ENCODE peak calls at places on chromosomes 6 and 20, in six cellular contexts. U is CD4-positive, alpha-beta T cell; W is tibial artery; V is colonic mucosa; Z is endothelial cell of umbilical vein; F is heart left ventricle. L is an unnamed sample.

GRCh38 chr6:163806761-163807499 is 392.4 kb downstream of the QKI start:
- DNase-seq in U (no peak), W (no peak), V (no peak), Z (no peak), F (no peak), L (no peak)

GRCh38 chr6:129370268-129370916 is 339.6 kb downstream of the ARHGAP18 start:
- DNase-seq in U (peak), W (no peak), V (peak), Z (peak), F (peak), L (no peak)

GRCh38 chr6:14883921-14884320 is 361.9 kb upstream of the JARID2 start:
- DNase-seq in U (no peak), W (no peak), V (no peak), Z (no peak), F (no peak), L (no peak)

GRCh38 chr20:13265941-13266340 is 44.9 kb downstream of the ISM1 start:
- DNase-seq in U (no peak), W (no peak), V (no peak), Z (no peak), F (no peak), L (no peak)

GRCh38 chr20:16514145-16514544 is 59.1 kb downstream of the KIF16B start:
- DNase-seq in U (no peak), W (no peak), V (no peak), Z (no peak), F (no peak), L (no peak)

GRCh38 chr6:163356324-163356723 is 58.2 kb upstream of the QKI start:
- DNase-seq in U (no peak), W (peak), V (peak), Z (peak), F (peak), L (peak)

GRCh38 chr6:147204843-147205311 is 660 bp downstream of the STXBP5 start:
- DNase-seq in U (no peak), W (no peak), V (no peak), Z (peak), F (no peak), L (no peak)

GRCh38 chr6:114747995-114748625 is 405.3 kb upstream of the HS3ST5 start:
- DNase-seq in U (no peak), W (peak), V (peak), Z (peak), F (peak), L (no peak)

GRCh38 chr20:31721408-31722332 is 998 bp downstream of the BCL2L1 start:
- DNase-seq in U (no peak), W (no peak), V (peak), Z (peak), F (peak), L (peak)

GRCh38 chr20:542777-543368 is 717 bp downstream of the CSNK2A1 start:
- DNase-seq in U (no peak), W (no peak), V (peak), Z (no peak), F (peak), L (peak)

GRCh38 chr6:27332692-27333641 is 20.9 kb upstream of the POM121L2 start:
- DNase-seq in U (peak), W (no peak), V (no peak), Z (peak), F (no peak), L (no peak)

GRCh38 chr6:24646771-24647170 is 780 bp upstream of the KIAA0319 start:
- DNase-seq in U (no peak), W (no peak), V (no peak), Z (no peak), F (no peak), L (no peak)

GRCh38 chr20:62942456-62942855 is 4.5 kb downstream of the GID8 start:
- DNase-seq in U (no peak), W (no peak), V (no peak), Z (no peak), F (no peak), L (no peak)

GRCh38 chr6:55868910-55869479 is 6.4 kb downstream of the BMP5 start:
- DNase-seq in U (no peak), W (no peak), V (no peak), Z (no peak), F (no peak), L (no peak)

GRCh38 chr6:25519856-25520255 is 132.2 kb upstream of the SCGN start:
- DNase-seq in U (no peak), W (no peak), V (no peak), Z (no peak), F (no peak), L (no peak)

GRCh38 chr20:40090236-40090635 is 598.8 kb downstream of the MAFB start:
- DNase-seq in U (no peak), W (no peak), V (no peak), Z (no peak), F (no peak), L (no peak)

GRCh38 chr6:28979679-28980078 is 25.4 kb downstream of the ZNF311 start:
- DNase-seq in U (no peak), W (no peak), V (no peak), Z (no peak), F (no peak), L (no peak)

GRCh38 chr6:167285077-167285770 is 5.9 kb upstream of the UNC93A start:
- DNase-seq in U (no peak), W (no peak), V (peak), Z (no peak), F (no peak), L (no peak)

GRCh38 chr6:6907286-6907685 is 200.5 kb upstream of the RREB1 start:
- DNase-seq in U (no peak), W (no peak), V (no peak), Z (no peak), F (no peak), L (no peak)

GRCh38 chr6:166724576-166724975 is 97.5 kb upstream of the RPS6KA2 start:
- DNase-seq in U (no peak), W (no peak), V (no peak), Z (no peak), F (no peak), L (no peak)

GRCh38 chr6:168125429-168126001 is 46.5 kb upstream of the FRMD1 start:
- DNase-seq in U (no peak), W (no peak), V (peak), Z (no peak), F (no peak), L (no peak)

GRCh38 chr6:11278207-11278559 is 45.7 kb upstream of the NEDD9 start:
- DNase-seq in U (no peak), W (no peak), V (no peak), Z (no peak), F (no peak), L (no peak)

GRCh38 chr6:144931172-144932035 is 646.3 kb downstream of the UTRN start:
- DNase-seq in U (no peak), W (no peak), V (peak), Z (peak), F (peak), L (no peak)

GRCh38 chr20:10375191-10375590 is 58.8 kb downstream of the MKKS start:
- DNase-seq in U (no peak), W (no peak), V (no peak), Z (no peak), F (no peak), L (no peak)

GRCh38 chr6:37429352-37429750 is 3.7 kb upstream of the CMTR1 start:
- DNase-seq in U (no peak), W (no peak), V (no peak), Z (no peak), F (no peak), L (no peak)

GRCh38 chr6:169224185-169224695 is 29.4 kb downstream of the THBS2 start:
- DNase-seq in U (no peak), W (no peak), V (peak), Z (no peak), F (peak), L (no peak)

GRCh38 chr6:159941286-159942113 is 27.4 kb upstream of the IGF2R start:
- DNase-seq in U (peak), W (no peak), V (no peak), Z (no peak), F (no peak), L (no peak)

GRCh38 chr6:36638579-36638978 is 39.9 kb upstream of the CDKN1A start:
- DNase-seq in U (no peak), W (no peak), V (no peak), Z (no peak), F (no peak), L (no peak)

GRCh38 chr6:18493421-18493891 is 106.3 kb downstream of the RNF144B start:
- DNase-seq in U (no peak), W (no peak), V (no peak), Z (no peak), F (no peak), L (no peak)

GRCh38 chr6:73073238-73073637 is 152.1 kb downstream of the KHDC1L start:
- DNase-seq in U (no peak), W (no peak), V (no peak), Z (no peak), F (no peak), L (no peak)

GRCh38 chr6:15086273-15087158 is 159.4 kb upstream of the JARID2 start:
- DNase-seq in U (no peak), W (no peak), V (peak), Z (no peak), F (no peak), L (no peak)

GRCh38 chr20:34022154-34022842 is 28.6 kb downstream of the RALY start:
- DNase-seq in U (no peak), W (no peak), V (no peak), Z (peak), F (no peak), L (no peak)

GRCh38 chr6:132391391-132392291 is 9.6 kb downstream of the MOXD1 start:
- DNase-seq in U (no peak), W (no peak), V (peak), Z (no peak), F (peak), L (no peak)

GRCh38 chr6:79756496-79756895 is 125.4 kb downstream of the SH3BGRL2 start:
- DNase-seq in U (no peak), W (no peak), V (no peak), Z (peak), F (no peak), L (no peak)

GRCh38 chr6:167906899-167907298 is 80.2 kb downstream of the AFDN start:
- DNase-seq in U (no peak), W (peak), V (peak), Z (peak), F (peak), L (peak)

GRCh38 chr6:93017213-93017612 is 402.1 kb downstream of the EPHA7 start:
- DNase-seq in U (no peak), W (no peak), V (no peak), Z (no peak), F (no peak), L (no peak)

GRCh38 chr6:72784071-72784470 is 162.2 kb downstream of the KCNQ5 start:
- DNase-seq in U (no peak), W (no peak), V (no peak), Z (no peak), F (no peak), L (no peak)

GRCh38 chr20:21583486-21584168 is 69.8 kb upstream of the NKX2-2 start:
- DNase-seq in U (no peak), W (no peak), V (no peak), Z (no peak), F (no peak), L (no peak)

GRCh38 chr6:11120273-11121005 is 8.9 kb upstream of the ERVFRD-1 start:
- DNase-seq in U (no peak), W (no peak), V (no peak), Z (peak), F (no peak), L (no peak)

GRCh38 chr6:46628976-46629375 is 23.6 kb downstream of the CYP39A1 start:
- DNase-seq in U (no peak), W (no peak), V (no peak), Z (no peak), F (no peak), L (no peak)
- H3K27ac ChIP-seq in U (no peak), W (no peak), V (no peak), Z (no peak), F (no peak), L (no peak)

GRCh38 chr6:71190809-71191208 is 97.8 kb upstream of the OGFRL1 start:
- DNase-seq in U (no peak), W (no peak), V (no peak), Z (peak), F (no peak), L (no peak)
- TF ChIP-seq CTCF in U (peak), W (peak), V (no peak), Z (peak), F (peak), L (no peak)

GRCh38 chr20:47382746-47383145 is 26.2 kb upstream of the ZMYND8 start:
- DNase-seq in U (no peak), W (no peak), V (no peak), Z (no peak), F (no peak), L (no peak)
- H3K27ac ChIP-seq in U (no peak), W (no peak), V (no peak), Z (no peak), F (no peak), L (no peak)

GRCh38 chr20:19886666-19887288 is 128.7 kb downstream of the RIN2 start:
- DNase-seq in U (no peak), W (no peak), V (peak), Z (no peak), F (no peak), L (no peak)
- TF ChIP-seq CTCF in U (no peak), W (no peak), V (no peak), Z (no peak), F (no peak), L (no peak)

DNA sequence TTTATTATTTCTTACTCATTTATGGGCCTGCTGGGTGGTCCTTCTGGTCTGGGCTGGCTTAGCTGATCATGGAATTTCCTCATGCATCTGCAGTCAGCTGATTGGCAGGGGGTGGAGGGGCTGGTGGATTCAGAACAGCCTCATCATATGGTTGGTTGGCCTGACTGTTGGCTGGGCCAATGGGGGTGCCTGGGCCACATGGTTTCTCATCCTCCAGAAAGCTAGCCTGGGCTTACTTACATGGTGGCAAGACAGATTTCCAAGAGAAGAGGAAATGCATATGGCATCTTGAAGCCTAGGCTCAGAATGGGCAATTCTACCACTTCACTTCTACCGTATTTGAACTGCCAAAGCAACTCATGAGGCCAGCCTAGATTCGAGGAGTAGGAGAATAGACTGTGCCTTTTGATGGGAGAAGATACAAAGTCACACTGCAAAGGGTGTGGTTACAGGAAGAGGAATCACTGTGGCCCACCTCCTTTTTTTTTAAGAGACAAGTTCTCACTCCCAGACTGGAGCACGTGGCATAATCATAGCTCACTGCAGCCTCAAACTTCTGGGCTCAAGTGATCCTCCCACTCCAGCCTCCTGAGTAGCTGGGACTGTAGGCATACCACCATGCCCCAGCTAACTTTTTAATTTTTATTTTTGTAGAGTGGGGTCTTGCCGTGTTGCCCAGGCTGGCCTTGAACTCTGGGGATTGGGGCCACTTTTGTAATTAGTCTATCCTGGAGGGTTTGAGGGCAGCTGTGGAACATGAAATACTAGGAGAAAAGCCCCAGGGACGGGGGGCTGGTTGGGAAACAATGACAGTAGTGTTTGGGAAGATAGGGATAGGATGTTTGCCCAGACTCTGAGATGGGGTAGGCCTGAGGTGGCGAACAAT is 47.6 kb upstream of the RNF24 start:
- DNase-seq in U (no peak), W (no peak), V (no peak), Z (no peak), F (no peak), L (no peak)
- H3K27ac ChIP-seq in U (no peak), W (peak), V (peak), Z (peak), F (peak), L (peak)

GRCh38 chr6:106556368-106556960 is 72.8 kb downstream of the RTN4IP1 start:
- DNase-seq in U (no peak), W (no peak), V (no peak), Z (peak), F (no peak), L (no peak)
- TF ChIP-seq CTCF in U (peak), W (no peak), V (no peak), Z (no peak), F (no peak), L (peak)

L was measured in psoas muscle.